ENCODE peak calls at places on chromosomes 12 and 14, in nine cellular contexts. C is GM23248; T is neuronal stem cell; Q is IMR-90; J is retinal pigment epithelial cell; I is CD4-positive, CD25-positive, alpha-beta regulatory T cell; W is endodermal cell; P is A549; Y is CD8-positive, alpha-beta memory T cell. A is an unnamed sample.

GRCh38 chr14:34171431-34171830 is 220.6 kb upstream of the EGLN3 start:
- DNase-seq in C (no peak), T (no peak), Q (no peak), J (no peak), I (no peak), W (no peak), P (no peak), Y (no peak), A (no peak)

GRCh38 chr12:92745874-92746553 is 43.2 kb downstream of the PLEKHG7 start:
- DNase-seq in C (peak; percentile 97), T (no peak), Q (peak; percentile 97), J (peak; percentile 65), I (no peak), W (no peak), P (peak; percentile 72), Y (no peak), A (peak; percentile 90)

GRCh38 chr12:116074686-116075085 is 202.8 kb downstream of the MED13L start:
- DNase-seq in C (no peak), T (no peak), Q (no peak), J (no peak), I (no peak), W (no peak), P (no peak), Y (no peak), A (no peak)

GRCh38 chr14:22770481-22771187 is 4.1 kb downstream of the OXA1L start:
- DNase-seq in C (no peak), T (no peak), Q (no peak), J (no peak), I (no peak), W (no peak), P (no peak), Y (no peak), A (no peak)

GRCh38 chr12:43696154-43696553 is 62.4 kb downstream of the PUS7L start:
- DNase-seq in C (no peak), T (no peak), Q (no peak), J (no peak), I (no peak), W (no peak), P (no peak), Y (no peak), A (no peak)

GRCh38 chr14:29799718-29800117 is 127.9 kb downstream of the PRKD1 start:
- DNase-seq in C (no peak), T (no peak), Q (no peak), J (no peak), I (no peak), W (no peak), P (no peak), Y (no peak), A (no peak)

GRCh38 chr14:77306406-77307098 is 14.1 kb downstream of the POMT2 start:
- DNase-seq in C (peak; percentile 21), T (no peak), Q (peak; percentile 21), J (no peak), I (no peak), W (no peak), P (no peak), Y (no peak), A (peak; percentile 68)

GRCh38 chr12:16359512-16360491 is 12.4 kb downstream of the MGST1 start:
- DNase-seq in C (peak; percentile 70), T (peak; percentile 50), Q (peak; percentile 47), J (no peak), I (peak; percentile 1), W (peak; percentile 96), P (peak; percentile 41), Y (no peak), A (peak; percentile 43)

GRCh38 chr14:32495435-32495734 is 166.3 kb downstream of the AKAP6 start:
- DNase-seq in C (no peak), T (no peak), Q (no peak), J (no peak), I (no peak), W (no peak), P (no peak), Y (no peak), A (no peak)

GRCh38 chr14:31926123-31926522 is 151.0 kb upstream of the ARHGAP5 start:
- DNase-seq in C (peak; percentile 76), T (no peak), Q (peak; percentile 53), J (no peak), I (peak; percentile 76), W (no peak), P (peak; percentile 59), Y (peak; percentile 18), A (peak; percentile 35)

GRCh38 chr14:21978184-21978998 is 304.8 kb upstream of the OR4E1 start:
- DNase-seq in C (peak; percentile 33), T (peak; percentile 62), Q (peak; percentile 15), J (no peak), I (peak; percentile 75), W (peak; percentile 88), P (peak; percentile 29), Y (peak; percentile 41), A (peak; percentile 2)

GRCh38 chr14:47332939-47333338 is 342.5 kb downstream of the MDGA2 start:
- DNase-seq in C (no peak), T (no peak), Q (no peak), J (no peak), I (no peak), W (no peak), P (no peak), Y (no peak), A (no peak)

GRCh38 chr12:96198970-96199369 is 4.8 kb downstream of the ELK3 start:
- DNase-seq in C (peak; percentile 96), T (no peak), Q (peak; percentile 96), J (no peak), I (peak; percentile 68), W (no peak), P (no peak), Y (no peak), A (peak; percentile 94)

DNA sequence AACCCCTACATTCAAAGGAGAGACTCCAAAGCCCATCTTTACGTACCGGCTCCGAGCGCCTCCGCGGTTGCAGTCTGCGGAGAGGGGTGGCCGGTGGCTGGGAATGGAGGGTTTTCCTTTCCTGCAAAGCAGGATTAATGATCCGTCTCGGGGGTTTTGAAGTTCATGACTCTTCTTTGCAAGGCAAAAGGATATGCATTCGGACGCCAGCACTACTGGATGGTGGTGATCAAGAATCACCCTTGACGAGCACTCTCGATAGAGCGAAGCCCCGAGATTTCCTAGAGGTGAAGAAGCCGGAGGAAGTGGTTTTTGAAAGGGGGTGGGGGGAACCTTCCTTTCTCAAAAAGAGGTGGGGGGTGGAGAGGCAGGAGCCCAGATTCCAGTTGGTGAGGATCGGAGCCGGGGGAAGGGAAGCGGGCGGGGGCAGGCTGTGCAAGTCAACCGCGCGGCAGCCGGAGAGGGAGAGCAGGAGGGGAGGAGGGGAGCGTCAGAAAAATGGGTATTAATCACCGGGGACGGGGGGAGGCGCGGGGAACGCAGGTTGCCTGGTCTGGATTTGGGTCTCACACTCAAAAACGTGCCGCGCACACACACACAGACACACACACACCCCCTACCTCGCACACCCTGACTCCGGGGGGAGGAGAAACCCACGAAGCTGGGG is at the start of gene GRIN2B:
- DNase-seq in C (no peak), T (no peak), Q (no peak), J (no peak), I (no peak), W (peak; percentile 80), P (peak; percentile 19), Y (no peak), A (no peak)
- H3K4me3 ChIP-seq in C (no peak within 1 kb of the TSS), T (peak within 1 kb of the TSS; percentile 54), Q (no peak within 1 kb of the TSS), J (peak within 1 kb of the TSS; percentile 32), I (no peak within 1 kb of the TSS), W (peak within 1 kb of the TSS; percentile 82), P (peak within 1 kb of the TSS; percentile 61), Y (no peak within 1 kb of the TSS), A (no peak within 1 kb of the TSS)

DNA sequence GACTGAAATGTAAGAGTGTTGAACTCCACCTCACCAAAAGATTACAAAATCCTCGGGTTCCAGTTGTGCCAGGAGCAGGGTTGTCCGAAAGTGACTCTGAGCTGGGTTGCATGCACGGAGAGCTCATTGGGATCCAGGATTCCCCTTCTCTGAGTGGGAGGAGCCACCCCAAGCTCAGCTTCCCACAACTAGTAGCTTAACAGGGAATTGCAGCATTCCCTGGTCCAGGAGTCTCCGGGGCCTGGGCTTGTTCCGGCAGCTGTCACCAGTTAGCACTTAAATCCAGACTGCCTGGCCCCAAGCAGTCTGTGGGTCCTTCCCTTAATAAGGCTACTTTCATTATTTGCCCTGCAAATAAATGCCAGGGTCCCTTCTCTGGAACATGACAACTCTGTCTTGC is 50.1 kb downstream of the CD9 start:
- DNase-seq in C (peak; percentile 46), T (no peak), Q (no peak), J (no peak), I (no peak), W (peak; percentile 67), P (no peak), Y (no peak), A (peak; percentile 39)
- H3K4me3 ChIP-seq in C (no peak overlapping the region), T (no peak overlapping the region), Q (no peak overlapping the region), J (no peak overlapping the region), I (no peak overlapping the region), W (no peak overlapping the region), P (no peak overlapping the region), Y (no peak overlapping the region), A (no peak overlapping the region)

GRCh38 chr12:124326104-124326503 is 31.2 kb downstream of the RFLNA start:
- DNase-seq in C (no peak), T (no peak), Q (no peak), J (no peak), I (no peak), W (peak; percentile 71), P (no peak), Y (no peak), A (no peak)

GRCh38 chr12:124324803-124325705 is 30.2 kb downstream of the RFLNA start:
- DNase-seq in C (no peak), T (no peak), Q (no peak), J (no peak), I (no peak), W (no peak), P (no peak), Y (no peak), A (no peak)

GRCh38 chr12:124326899-124327298 is 32.0 kb downstream of the RFLNA start:
- DNase-seq in C (no peak), T (no peak), Q (no peak), J (no peak), I (no peak), W (no peak), P (no peak), Y (no peak), A (no peak)

GRCh38 chr12:124328116-124328515 is 33.2 kb downstream of the RFLNA start:
- DNase-seq in C (no peak), T (no peak), Q (no peak), J (no peak), I (no peak), W (peak; percentile 49), P (no peak), Y (no peak), A (no peak)

GRCh38 chr12:124327362-124328043 is 32.6 kb downstream of the RFLNA start:
- DNase-seq in C (no peak), T (no peak), Q (no peak), J (no peak), I (no peak), W (no peak), P (no peak), Y (no peak), A (no peak)
- H3K4me3 ChIP-seq in C (no peak overlapping the region), T (no peak overlapping the region), Q (no peak overlapping the region), J (no peak overlapping the region), I (no peak overlapping the region), W (no peak overlapping the region), P (no peak overlapping the region), Y (no peak overlapping the region), A (no peak overlapping the region)

DNA sequence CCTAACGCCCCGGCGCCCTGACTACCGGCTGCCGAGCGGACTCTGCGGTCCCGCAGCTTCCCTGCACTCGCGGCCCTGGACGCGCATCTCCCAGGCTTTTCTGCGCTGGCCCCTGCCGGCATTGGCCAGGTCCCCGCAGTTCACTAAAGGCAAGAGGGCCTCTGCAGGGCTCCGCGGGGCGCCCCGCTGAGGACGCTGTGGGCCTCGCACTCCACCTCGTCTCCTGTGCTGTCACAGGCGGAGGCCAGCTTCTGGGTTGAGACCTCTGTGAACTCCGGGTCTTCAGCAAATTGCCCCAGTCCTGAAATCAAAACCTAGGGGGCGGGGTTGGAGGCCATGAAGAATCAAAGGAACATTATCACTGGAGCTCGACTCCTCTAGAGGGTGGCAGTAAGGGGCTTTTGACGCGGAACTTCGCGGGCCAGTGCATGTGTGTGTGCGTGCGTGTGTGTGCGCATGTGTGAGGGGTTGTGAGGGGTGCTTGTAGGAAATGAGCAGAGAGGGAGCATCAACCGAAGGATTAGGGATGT is 68.5 kb upstream of the CAPRIN2 start:
- DNase-seq in C (peak; percentile 51), T (peak; percentile 27), Q (no peak), J (no peak), I (peak; percentile 31), W (peak; percentile 89), P (no peak), Y (peak; percentile 34), A (no peak)
- H3K4me3 ChIP-seq in C (peak overlapping the region; percentile 72), T (no peak overlapping the region), Q (no peak overlapping the region), J (peak overlapping the region; percentile 47), I (peak overlapping the region; percentile 26), W (peak overlapping the region; percentile 67), P (peak overlapping the region; percentile 54), Y (peak overlapping the region; percentile 61), A (no peak overlapping the region)